ENCODE peak calls at places on chromosome 15, in eight cellular contexts. One of them, this sample, is unnamed.

GRCh38 chr15:95464091-95464888 is 866.2 kb upstream of the NR2F2 start:
- DNase-seq in fibroblast of the aortic adventitia: no peak
- DNase-seq in BJ: no peak
- DNase-seq in neural progenitor cell: no peak
- DNase-seq in uterus: peak
- DNase-seq in fibroblast of mammary gland: no peak
- DNase-seq in HL-60: no peak
- DNase-seq in epithelial cell of esophagus: no peak
- DNase-seq in this sample: no peak

GRCh38 chr15:98649996-98650870 is 1.9 kb downstream of the IGF1R start:
- DNase-seq in fibroblast of the aortic adventitia: peak
- DNase-seq in BJ: no peak
- DNase-seq in neural progenitor cell: peak
- DNase-seq in uterus: peak
- DNase-seq in fibroblast of mammary gland: peak
- DNase-seq in HL-60: no peak
- DNase-seq in epithelial cell of esophagus: no peak
- DNase-seq in this sample: peak

GRCh38 chr15:100107151-100107550 is 234.6 kb downstream of the ADAMTS17 start:
- DNase-seq in fibroblast of the aortic adventitia: no peak
- DNase-seq in BJ: no peak
- DNase-seq in neural progenitor cell: no peak
- DNase-seq in uterus: peak
- DNase-seq in fibroblast of mammary gland: no peak
- DNase-seq in HL-60: no peak
- DNase-seq in epithelial cell of esophagus: no peak
- DNase-seq in this sample: no peak

GRCh38 chr15:50108446-50108845 is 10.6 kb downstream of the ATP8B4 start:
- DNase-seq in fibroblast of the aortic adventitia: no peak
- DNase-seq in BJ: no peak
- DNase-seq in neural progenitor cell: no peak
- DNase-seq in uterus: no peak
- DNase-seq in fibroblast of mammary gland: no peak
- DNase-seq in HL-60: no peak
- DNase-seq in epithelial cell of esophagus: no peak
- DNase-seq in this sample: no peak

GRCh38 chr15:63553388-63553791 is 43.8 kb upstream of the FBXL22 start:
- DNase-seq in fibroblast of the aortic adventitia: peak
- DNase-seq in BJ: peak
- DNase-seq in neural progenitor cell: no peak
- DNase-seq in uterus: peak
- DNase-seq in fibroblast of mammary gland: peak
- DNase-seq in HL-60: no peak
- DNase-seq in epithelial cell of esophagus: peak
- DNase-seq in this sample: peak

GRCh38 chr15:52008698-52009434 is 10.2 kb upstream of the MAPK6 start:
- DNase-seq in fibroblast of the aortic adventitia: no peak
- DNase-seq in BJ: no peak
- DNase-seq in neural progenitor cell: no peak
- DNase-seq in uterus: no peak
- DNase-seq in fibroblast of mammary gland: no peak
- DNase-seq in HL-60: no peak
- DNase-seq in epithelial cell of esophagus: no peak
- DNase-seq in this sample: no peak

GRCh38 chr15:72315706-72316370 is 4.1 kb downstream of the CELF6 start:
- DNase-seq in fibroblast of the aortic adventitia: peak
- DNase-seq in BJ: no peak
- DNase-seq in neural progenitor cell: no peak
- DNase-seq in uterus: no peak
- DNase-seq in fibroblast of mammary gland: peak
- DNase-seq in HL-60: no peak
- DNase-seq in epithelial cell of esophagus: no peak
- DNase-seq in this sample: no peak

GRCh38 chr15:28003302-28004037 is 95.6 kb downstream of the OCA2 start:
- DNase-seq in fibroblast of the aortic adventitia: no peak
- DNase-seq in BJ: no peak
- DNase-seq in neural progenitor cell: no peak
- DNase-seq in uterus: no peak
- DNase-seq in fibroblast of mammary gland: no peak
- DNase-seq in HL-60: no peak
- DNase-seq in epithelial cell of esophagus: no peak
- DNase-seq in this sample: no peak

GRCh38 chr15:26842391-26842790 is 24.5 kb upstream of the GABRA5 start:
- DNase-seq in fibroblast of the aortic adventitia: no peak
- DNase-seq in BJ: no peak
- DNase-seq in neural progenitor cell: no peak
- DNase-seq in uterus: no peak
- DNase-seq in fibroblast of mammary gland: no peak
- DNase-seq in HL-60: no peak
- DNase-seq in epithelial cell of esophagus: no peak
- DNase-seq in this sample: no peak

GRCh38 chr15:22227411-22227810 is 147.1 kb downstream of the OR4M2 start:
- DNase-seq in fibroblast of the aortic adventitia: no peak
- DNase-seq in BJ: no peak
- DNase-seq in neural progenitor cell: no peak
- DNase-seq in uterus: no peak
- DNase-seq in fibroblast of mammary gland: no peak
- DNase-seq in HL-60: no peak
- DNase-seq in epithelial cell of esophagus: no peak
- DNase-seq in this sample: no peak

GRCh38 chr15:35305031-35305555 is 220.0 kb upstream of the NANOGP8 start:
- DNase-seq in fibroblast of the aortic adventitia: no peak
- DNase-seq in BJ: no peak
- DNase-seq in neural progenitor cell: no peak
- DNase-seq in uterus: no peak
- DNase-seq in fibroblast of mammary gland: no peak
- DNase-seq in HL-60: no peak
- DNase-seq in epithelial cell of esophagus: no peak
- DNase-seq in this sample: peak

GRCh38 chr15:82414536-82415191 is 15.0 kb upstream of the GOLGA6L9 start:
- DNase-seq in fibroblast of the aortic adventitia: no peak
- DNase-seq in BJ: no peak
- DNase-seq in neural progenitor cell: no peak
- DNase-seq in uterus: no peak
- DNase-seq in fibroblast of mammary gland: no peak
- DNase-seq in HL-60: no peak
- DNase-seq in epithelial cell of esophagus: no peak
- DNase-seq in this sample: peak
- TF ChIP-seq CTCF in fibroblast of the aortic adventitia: no peak
- TF ChIP-seq CTCF in BJ: no peak
- TF ChIP-seq CTCF in neural progenitor cell: no peak
- TF ChIP-seq CTCF in uterus: no peak
- TF ChIP-seq CTCF in fibroblast of mammary gland: no peak
- TF ChIP-seq CTCF in HL-60: no peak
- TF ChIP-seq CTCF in epithelial cell of esophagus: no peak
- TF ChIP-seq CTCF in this sample: no peak

GRCh38 chr15:29125382-29126207 is 144.0 kb downstream of the NSMCE3 start:
- DNase-seq in fibroblast of the aortic adventitia: no peak
- DNase-seq in BJ: no peak
- DNase-seq in neural progenitor cell: no peak
- DNase-seq in uterus: no peak
- DNase-seq in fibroblast of mammary gland: no peak
- DNase-seq in HL-60: no peak
- DNase-seq in epithelial cell of esophagus: no peak
- DNase-seq in this sample: no peak
- H3K4me3 ChIP-seq in fibroblast of the aortic adventitia: no peak
- H3K4me3 ChIP-seq in BJ: no peak
- H3K4me3 ChIP-seq in neural progenitor cell: no peak
- H3K4me3 ChIP-seq in uterus: no peak
- H3K4me3 ChIP-seq in fibroblast of mammary gland: no peak
- H3K4me3 ChIP-seq in HL-60: no peak
- H3K4me3 ChIP-seq in epithelial cell of esophagus: no peak
- H3K4me3 ChIP-seq in this sample: no peak

DNA sequence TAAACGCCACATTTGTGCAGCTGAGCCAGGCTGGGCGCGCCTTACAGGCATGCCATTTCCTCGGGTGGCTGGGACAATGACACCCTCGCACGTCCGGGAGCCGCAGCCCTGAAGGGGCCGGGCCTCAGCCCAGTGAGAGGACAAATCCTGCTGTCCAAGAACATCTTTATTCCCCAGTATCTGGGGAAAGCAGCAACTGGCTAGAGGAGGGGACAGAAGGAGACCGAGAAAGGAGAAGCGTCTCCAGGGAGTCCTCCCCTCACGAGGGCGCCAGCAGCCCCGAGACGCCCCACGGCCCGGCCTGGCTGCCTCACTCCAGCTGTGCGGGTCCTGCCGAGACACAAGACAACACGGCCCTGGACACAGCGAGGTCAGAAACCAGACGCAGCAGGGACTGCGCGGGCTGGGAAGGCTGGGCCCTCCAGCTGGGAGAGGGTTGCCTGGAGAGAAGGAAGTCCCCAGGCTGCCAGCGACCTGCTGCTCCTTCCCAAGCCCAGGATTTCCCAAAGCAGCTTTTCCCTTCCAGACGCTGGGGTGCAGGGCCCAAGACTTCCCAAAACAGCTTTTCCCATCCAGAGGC is 130.2 kb downstream of the CHSY1 start:
- DNase-seq in fibroblast of the aortic adventitia: peak
- DNase-seq in BJ: no peak
- DNase-seq in neural progenitor cell: peak
- DNase-seq in uterus: peak
- DNase-seq in fibroblast of mammary gland: peak
- DNase-seq in HL-60: no peak
- DNase-seq in epithelial cell of esophagus: peak
- DNase-seq in this sample: peak
- TF ChIP-seq CTCF in fibroblast of the aortic adventitia: peak
- TF ChIP-seq CTCF in BJ: peak
- TF ChIP-seq CTCF in neural progenitor cell: peak
- TF ChIP-seq CTCF in uterus: no peak
- TF ChIP-seq CTCF in fibroblast of mammary gland: peak
- TF ChIP-seq CTCF in HL-60: no peak
- TF ChIP-seq CTCF in epithelial cell of esophagus: no peak
- TF ChIP-seq CTCF in this sample: peak

DNA sequence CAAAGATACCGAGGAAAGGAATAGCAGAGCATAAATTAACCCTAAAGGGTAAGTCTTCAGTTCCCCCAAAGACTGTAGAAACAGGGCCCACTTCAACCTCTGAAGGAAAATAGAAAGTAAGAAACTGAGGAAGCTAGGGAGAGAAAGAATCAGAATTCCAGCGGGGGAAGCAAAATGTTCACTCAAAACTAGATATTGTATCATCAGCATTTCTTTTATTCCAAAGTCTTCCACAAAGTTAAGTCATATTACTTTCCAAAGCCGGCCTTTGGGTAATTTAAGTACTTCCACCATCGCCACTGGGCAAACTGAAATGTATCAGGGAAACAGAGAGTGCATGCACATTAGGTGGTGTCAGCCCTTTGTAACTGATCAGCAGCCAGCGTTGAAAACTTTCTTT is 88.3 kb downstream of the RSL24D1 start:
- DNase-seq in fibroblast of the aortic adventitia: no peak
- DNase-seq in BJ: no peak
- DNase-seq in neural progenitor cell: no peak
- DNase-seq in uterus: no peak
- DNase-seq in fibroblast of mammary gland: no peak
- DNase-seq in HL-60: no peak
- DNase-seq in epithelial cell of esophagus: no peak
- DNase-seq in this sample: no peak
- H3K4me3 ChIP-seq in fibroblast of the aortic adventitia: no peak
- H3K4me3 ChIP-seq in BJ: no peak
- H3K4me3 ChIP-seq in neural progenitor cell: no peak
- H3K4me3 ChIP-seq in uterus: no peak
- H3K4me3 ChIP-seq in fibroblast of mammary gland: no peak
- H3K4me3 ChIP-seq in HL-60: no peak
- H3K4me3 ChIP-seq in epithelial cell of esophagus: no peak
- H3K4me3 ChIP-seq in this sample: no peak

DNA sequence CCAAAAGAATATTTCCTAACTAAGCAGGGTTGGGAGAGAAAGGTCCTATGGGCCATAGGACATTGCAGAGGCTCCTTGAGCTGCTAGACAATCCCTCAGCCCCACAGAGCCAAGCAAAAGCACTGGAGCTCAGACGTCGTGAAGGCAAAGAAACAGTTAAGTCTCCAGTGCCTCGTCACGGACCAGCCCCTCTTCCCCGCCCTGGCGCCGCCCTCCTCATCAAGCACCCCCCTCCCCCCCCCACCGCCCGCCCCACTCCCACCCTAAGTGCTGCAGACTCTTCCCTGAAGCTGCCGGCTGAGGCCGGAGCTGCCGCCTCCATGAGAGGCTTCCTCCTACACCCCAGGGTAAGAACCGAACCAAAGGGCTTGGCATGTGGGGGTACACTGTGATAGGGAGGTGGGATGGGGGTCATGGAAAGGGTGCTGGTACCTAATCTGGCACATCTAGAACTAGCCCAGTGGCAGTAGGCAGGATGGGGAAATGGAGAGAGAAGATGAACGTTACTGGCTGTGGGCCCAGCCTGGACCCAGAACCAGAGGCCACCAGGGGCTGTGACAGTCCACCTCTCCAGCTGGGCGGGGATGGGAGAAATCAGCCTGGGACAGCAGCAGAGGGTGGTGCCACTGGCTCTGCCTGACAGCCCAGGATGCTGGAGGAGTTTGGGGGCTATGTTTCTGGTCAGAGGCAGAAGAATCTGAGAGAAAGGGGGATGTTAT is at the start of gene MAP1A:
- DNase-seq in fibroblast of the aortic adventitia: peak
- DNase-seq in BJ: no peak
- DNase-seq in neural progenitor cell: peak
- DNase-seq in uterus: peak
- DNase-seq in fibroblast of mammary gland: peak
- DNase-seq in HL-60: no peak
- DNase-seq in epithelial cell of esophagus: no peak
- DNase-seq in this sample: peak
- TF ChIP-seq CTCF in fibroblast of the aortic adventitia: no peak
- TF ChIP-seq CTCF in BJ: no peak
- TF ChIP-seq CTCF in neural progenitor cell: no peak
- TF ChIP-seq CTCF in uterus: no peak
- TF ChIP-seq CTCF in fibroblast of mammary gland: no peak
- TF ChIP-seq CTCF in HL-60: no peak
- TF ChIP-seq CTCF in epithelial cell of esophagus: no peak
- TF ChIP-seq CTCF in this sample: peak

This sample was measured in AG10803.